ENCODE peak calls at places on chromosomes 13 and 19, in ten cellular contexts. N, F, L, T, E, K, R, C, B and W are unnamed samples.

GRCh38 chr13:50268500-50268899 is 253.3 kb downstream of the KCNRG start:
- DNase-seq in E (no peak), R (no peak), F (no peak), L (no peak), K (no peak), N (no peak), C (no peak), B (no peak), T (no peak), W (no peak)

GRCh38 chr13:28140433-28141125 is 2.2 kb downstream of the PAN3 start:
- DNase-seq in N (peak; percentile 6), C (peak; percentile 32), F (no peak), T (peak; percentile 47), E (no peak), B (peak; percentile 75), K (no peak), R (no peak), L (no peak), W (no peak)

GRCh38 chr13:48043789-48044503 is 6.4 kb downstream of the NUDT15 start:
- DNase-seq in F (no peak), R (no peak), T (peak; percentile 38), L (no peak), K (no peak), N (no peak), E (peak; percentile 10), C (peak; percentile 71), B (no peak), W (no peak)

GRCh38 chr13:50617134-50617721 is 226.3 kb downstream of the DLEU7 start:
- DNase-seq in C (peak; percentile 84), T (peak; percentile 39), N (no peak), K (no peak), L (no peak), B (no peak), F (no peak), R (no peak), E (no peak), W (no peak)

GRCh38 chr19:35309481-35310279 is 17.7 kb downstream of the MAG start:
- DNase-seq in T (no peak), C (peak; percentile 10), N (peak; percentile 74), L (no peak), B (no peak), R (peak; percentile 17), F (peak; percentile 64), E (no peak), K (peak; percentile 92), W (no peak)

GRCh38 chr13:66803013-66803739 is 427.0 kb downstream of the PCDH9 start:
- DNase-seq in E (no peak), B (no peak), N (no peak), L (no peak), C (no peak), R (no peak), T (no peak), K (no peak), F (no peak), W (no peak)

GRCh38 chr19:54952591-54953344 is 5.4 kb upstream of the NLRP7 start:
- DNase-seq in T (peak; percentile 26), R (no peak), F (no peak), N (no peak), K (no peak), L (no peak), C (peak; percentile 96), E (no peak), B (peak; percentile 85), W (no peak)

GRCh38 chr13:21075303-21076264 is 14.2 kb upstream of the LATS2 start:
- DNase-seq in K (no peak), C (peak; percentile 42), F (peak; percentile 80), N (peak; percentile 59), E (no peak), T (no peak), B (peak; percentile 67), R (peak; percentile 46), L (peak; percentile 34), W (peak; percentile 84)

GRCh38 chr13:103517066-103517767 is 451.0 kb upstream of the SLC10A2 start:
- DNase-seq in R (no peak), T (no peak), B (no peak), F (no peak), C (no peak), L (no peak), K (no peak), E (no peak), N (peak; percentile 26), W (no peak)

GRCh38 chr19:2475018-2475701 is 767 bp upstream of the GADD45B start:
- DNase-seq in R (peak; percentile 54), L (peak; percentile 65), F (peak; percentile 84), N (peak; percentile 77), K (peak; percentile 67), T (no peak), B (peak; percentile 87), C (peak; percentile 72), E (no peak), W (peak; percentile 79)

GRCh38 chr13:28822801-28823200 is 2.7 kb downstream of the MTUS2 start:
- DNase-seq in B (no peak), R (no peak), K (no peak), E (no peak), T (no peak), C (no peak), F (no peak), N (no peak), L (no peak), W (no peak)

GRCh38 chr13:35309711-35310110 is 166.8 kb downstream of the MAB21L1 start:
- DNase-seq in C (no peak), E (no peak), R (no peak), F (no peak), N (no peak), B (no peak), T (no peak), L (no peak), K (no peak), W (no peak)

GRCh38 chr19:661427-662196 is 1.4 kb downstream of the RNF126 start:
- DNase-seq in T (no peak), L (peak; percentile 60), B (no peak), E (no peak), K (peak; percentile 54), F (no peak), C (no peak), N (peak; percentile 56), R (no peak), W (no peak)

GRCh38 chr13:97353927-97354326 is 80.0 kb upstream of the RAP2A start:
- DNase-seq in C (peak; percentile 58), N (no peak), K (no peak), T (no peak), B (no peak), F (no peak), E (peak; percentile 26), R (no peak), L (no peak), W (no peak)

GRCh38 chr19:55554302-55554701 is 9.0 kb upstream of the SBK3 start:
- DNase-seq in K (no peak), E (no peak), L (no peak), F (peak; percentile 11), T (no peak), R (no peak), B (no peak), C (no peak), N (no peak), W (peak; percentile 6)

GRCh38 chr13:90455861-90456260 is 891.6 kb upstream of the MIR17HG start:
- DNase-seq in E (no peak), N (no peak), B (no peak), L (no peak), R (no peak), C (peak; percentile 10), K (no peak), T (no peak), F (no peak), W (no peak)

GRCh38 chr19:42132851-42133528 is 744 bp upstream of the POU2F2 start:
- DNase-seq in T (peak; percentile 33), F (peak; percentile 89), L (peak; percentile 78), N (peak; percentile 75), R (peak; percentile 68), B (peak; percentile 77), K (peak; percentile 26), E (no peak), C (no peak), W (peak; percentile 99)
- H3K4me3 ChIP-seq in T (peak overlapping the region; percentile 32), F (peak overlapping the region; percentile 3), L (peak overlapping the region; percentile 40), N (no peak overlapping the region), R (peak overlapping the region; percentile 49), B (no peak overlapping the region), K (peak overlapping the region; percentile 39), E (peak overlapping the region; percentile 60), C (peak overlapping the region; percentile 17), W (peak overlapping the region; percentile 53)

GRCh38 chr19:49059056-49059455 is 1.5 kb upstream of the CGB7 start:
- DNase-seq in B (no peak), R (no peak), N (no peak), E (no peak), F (no peak), L (no peak), K (no peak), T (no peak), C (no peak), W (peak; percentile 27)
- H3K27me3 ChIP-seq in B (peaks cover 2% of the 10 kb centered on the region), R (no peaks in the 10 kb centered on the region), N (peaks cover 9% of the 10 kb centered on the region), E (peaks cover 5% of the 10 kb centered on the region), F (no peaks in the 10 kb centered on the region), L (peaks cover 52% of the 10 kb centered on the region), K (peaks cover 5% of the 10 kb centered on the region), T (no peaks in the 10 kb centered on the region), C (peaks cover 2% of the 10 kb centered on the region), W (peaks cover 55% of the 10 kb centered on the region)

DNA sequence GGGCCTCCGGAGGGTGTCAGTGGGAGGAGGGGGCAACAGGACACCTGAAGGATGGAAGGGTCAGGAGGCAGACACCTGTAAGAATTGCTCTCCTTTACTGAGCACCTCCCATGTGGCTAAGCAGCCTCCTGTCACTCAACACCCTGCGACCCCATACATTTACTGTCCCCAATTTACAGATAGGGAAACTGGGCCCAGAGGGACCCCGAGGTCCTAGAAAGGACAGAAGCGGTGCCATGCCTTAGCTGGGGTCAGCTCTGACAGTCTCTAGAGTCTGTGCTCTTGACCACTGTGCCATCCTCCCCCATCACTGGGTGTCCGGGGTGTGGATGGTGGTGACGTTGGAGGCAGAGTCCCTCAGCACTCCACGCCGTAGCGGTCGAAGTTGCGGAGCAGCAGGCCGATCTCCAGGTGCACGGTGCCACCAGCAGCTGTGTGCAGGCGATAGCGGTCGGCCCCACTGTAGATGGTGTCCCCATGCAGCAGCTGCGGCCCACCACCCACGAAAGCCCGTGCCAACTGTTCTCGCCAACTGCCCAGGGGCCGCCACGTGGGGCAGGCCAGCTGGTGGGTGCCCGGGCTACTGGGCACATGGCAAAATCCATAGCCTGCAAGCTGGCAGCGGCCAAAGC is 737 bp upstream of the TGFB1 start:
- DNase-seq in F (peak; percentile 66), C (no peak), B (no peak), N (no peak), T (no peak), R (no peak), L (no peak), E (no peak), K (no peak), W (peak; percentile 46)
- H3K4me3 ChIP-seq in F (peak overlapping the region; percentile 93), C (peak overlapping the region; percentile 59), B (peak overlapping the region; percentile 10), N (peak overlapping the region; percentile 80), T (peak overlapping the region; percentile 64), R (peak overlapping the region; percentile 69), L (peak overlapping the region; percentile 87), E (peak overlapping the region; percentile 91), K (peak overlapping the region; percentile 74), W (peak overlapping the region; percentile 79)

DNA sequence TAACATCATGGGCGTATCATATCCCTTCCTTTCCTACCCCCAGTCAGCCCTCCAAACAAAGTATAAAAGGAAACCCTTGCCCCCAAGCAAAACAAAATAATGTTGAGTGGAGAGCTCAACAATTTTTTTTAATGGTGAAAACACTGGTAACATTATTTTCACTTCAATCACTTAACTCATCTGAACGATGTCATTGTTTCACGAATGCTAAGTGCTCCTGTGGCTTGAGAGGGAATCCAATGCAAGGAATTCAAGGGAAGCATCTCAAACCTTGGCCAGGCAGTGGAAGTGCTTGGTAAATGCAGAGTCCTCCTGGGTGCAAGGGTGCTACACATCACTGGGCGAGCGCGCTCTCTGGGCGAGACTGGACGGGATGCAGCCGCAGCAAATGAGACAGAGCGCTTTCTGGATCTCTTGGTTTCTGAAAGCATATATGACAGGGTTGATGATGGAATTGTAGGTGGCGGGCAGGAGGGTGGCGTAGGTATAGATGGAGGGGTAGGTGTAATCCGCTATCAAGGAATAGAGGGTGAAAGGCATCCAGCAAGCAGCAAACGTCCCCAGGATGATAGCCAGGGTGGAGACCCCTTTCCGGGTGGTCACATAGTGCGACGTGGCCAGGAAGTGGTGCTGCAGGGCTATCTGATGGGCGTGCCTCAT is 2.0 kb downstream of the GPR12 start:
- DNase-seq in R (no peak), B (no peak), K (no peak), T (no peak), C (no peak), F (no peak), N (no peak), L (no peak), E (no peak), W (no peak)
- H3K27me3 ChIP-seq in R (peaks cover 12% of the 10 kb centered on the region), B (peaks cover 31% of the 10 kb centered on the region), K (peaks cover 48% of the 10 kb centered on the region), T (peaks cover 29% of the 10 kb centered on the region), C (peaks cover 34% of the 10 kb centered on the region), F (peaks cover 4% of the 10 kb centered on the region), N (peaks cover 73% of the 10 kb centered on the region), L (peaks cover 32% of the 10 kb centered on the region), E (peaks cover 29% of the 10 kb centered on the region), W (peaks cover 49% of the 10 kb centered on the region)